ENCODE peak calls at places on chromosomes 13 and 19, in four cellular contexts. One of them, this sample, is unnamed.

GRCh38 chr13:93775507-93776108 is 549.0 kb downstream of the GPC6 start:
- DNase-seq in H9: no peak
- DNase-seq in IMR-90: peak
- DNase-seq in H1: no peak
- DNase-seq in this sample: no peak

GRCh38 chr13:20398459-20398858 is 127.2 kb downstream of the CRYL1 start:
- DNase-seq in H9: no peak
- DNase-seq in IMR-90: no peak
- DNase-seq in H1: no peak
- DNase-seq in this sample: no peak

GRCh38 chr19:3132971-3133792 is 2.7 kb upstream of the GNA15 start:
- DNase-seq in H9: peak
- DNase-seq in IMR-90: peak
- DNase-seq in H1: no peak
- DNase-seq in this sample: no peak

GRCh38 chr13:108993346-108993745 is 363.9 kb downstream of the MYO16 start:
- DNase-seq in H9: no peak
- DNase-seq in IMR-90: peak
- DNase-seq in H1: no peak
- DNase-seq in this sample: no peak

GRCh38 chr13:27182844-27183497 is 11.4 kb upstream of the USP12 start:
- DNase-seq in H9: no peak
- DNase-seq in IMR-90: peak
- DNase-seq in H1: no peak
- DNase-seq in this sample: no peak

GRCh38 chr13:112757759-112758086 is 67.9 kb downstream of the ATP11A start:
- DNase-seq in H9: no peak
- DNase-seq in IMR-90: no peak
- DNase-seq in H1: no peak
- DNase-seq in this sample: no peak

GRCh38 chr13:112877976-112878955 is 90.7 kb upstream of the MCF2L start:
- DNase-seq in H9: no peak
- DNase-seq in IMR-90: no peak
- DNase-seq in H1: no peak
- DNase-seq in this sample: no peak

GRCh38 chr19:49592486-49593232 is 1.7 kb downstream of the PRR12 start:
- DNase-seq in H9: peak
- DNase-seq in IMR-90: no peak
- DNase-seq in H1: no peak
- DNase-seq in this sample: no peak

GRCh38 chr13:113322890-113323651 is 26.0 kb downstream of the LAMP1 start:
- DNase-seq in H9: no peak
- DNase-seq in IMR-90: no peak
- DNase-seq in H1: no peak
- DNase-seq in this sample: no peak

GRCh38 chr19:28581468-28581770 is 631.5 kb downstream of the UQCRFS1 start:
- DNase-seq in H9: no peak
- DNase-seq in IMR-90: no peak
- DNase-seq in H1: no peak
- DNase-seq in this sample: no peak

GRCh38 chr19:39171479-39172465 is 25.0 kb upstream of the NCCRP1 start:
- DNase-seq in H9: no peak
- DNase-seq in IMR-90: no peak
- DNase-seq in H1: no peak
- DNase-seq in this sample: no peak

GRCh38 chr13:50401721-50402510 is 386.7 kb downstream of the KCNRG start:
- DNase-seq in H9: no peak
- DNase-seq in IMR-90: peak
- DNase-seq in H1: no peak
- DNase-seq in this sample: no peak
- H3K9ac ChIP-seq in H9: no peak
- H3K9ac ChIP-seq in IMR-90: no peak
- H3K9ac ChIP-seq in H1: no peak
- H3K9ac ChIP-seq in this sample: no peak

GRCh38 chr19:7942981-7943443 is 454 bp downstream of the TIMM44 start:
- DNase-seq in H9: no peak
- DNase-seq in IMR-90: no peak
- DNase-seq in H1: no peak
- DNase-seq in this sample: no peak
- H2BK15ac ChIP-seq in H9: peak
- H2BK15ac ChIP-seq in IMR-90: no peak
- H2BK15ac ChIP-seq in H1: no peak
- H2BK15ac ChIP-seq in this sample: peak

GRCh38 chr19:17719730-17720486 is 628 bp downstream of the MAP1S start:
- DNase-seq in H9: no peak
- DNase-seq in IMR-90: no peak
- DNase-seq in H1: no peak
- DNase-seq in this sample: no peak

GRCh38 chr19:17721821-17722220 is 2.5 kb downstream of the MAP1S start:
- DNase-seq in H9: no peak
- DNase-seq in IMR-90: peak
- DNase-seq in H1: no peak
- DNase-seq in this sample: no peak

GRCh38 chr19:17720487-17720839 is 1.2 kb downstream of the MAP1S start:
- DNase-seq in H9: no peak
- DNase-seq in IMR-90: no peak
- DNase-seq in H1: no peak
- DNase-seq in this sample: no peak

GRCh38 chr19:17718467-17718987 is 753 bp upstream of the MAP1S start:
- DNase-seq in H9: no peak
- DNase-seq in IMR-90: no peak
- DNase-seq in H1: no peak
- DNase-seq in this sample: no peak

GRCh38 chr19:17718988-17719711 is at the start of gene MAP1S:
- DNase-seq in H9: peak
- DNase-seq in IMR-90: peak
- DNase-seq in H1: peak
- DNase-seq in this sample: peak
- H3K14ac ChIP-seq in H9: peak
- H3K14ac ChIP-seq in IMR-90: peak
- H3K14ac ChIP-seq in H1: no peak
- H3K14ac ChIP-seq in this sample: peak

GRCh38 chr19:1491849-1492170 is 829 bp downstream of the REEP6 start:
- DNase-seq in H9: no peak
- DNase-seq in IMR-90: no peak
- DNase-seq in H1: no peak
- DNase-seq in this sample: no peak

GRCh38 chr19:1490020-1490310 is 185 bp downstream of the PCSK4 start:
- DNase-seq in H9: no peak
- DNase-seq in IMR-90: no peak
- DNase-seq in H1: no peak
- DNase-seq in this sample: no peak

GRCh38 chr19:1490311-1491113 is at the start of gene PCSK4:
- DNase-seq in H9: peak
- DNase-seq in IMR-90: peak
- DNase-seq in H1: peak
- DNase-seq in this sample: peak

GRCh38 chr19:1492474-1493006 is 1.6 kb downstream of the REEP6 start:
- DNase-seq in H9: no peak
- DNase-seq in IMR-90: no peak
- DNase-seq in H1: no peak
- DNase-seq in this sample: no peak

GRCh38 chr19:1491114-1491848 is at the start of gene REEP6:
- DNase-seq in H9: no peak
- DNase-seq in IMR-90: no peak
- DNase-seq in H1: no peak
- DNase-seq in this sample: no peak
- H3K9ac ChIP-seq in H9: no peak
- H3K9ac ChIP-seq in IMR-90: peak
- H3K9ac ChIP-seq in H1: peak
- H3K9ac ChIP-seq in this sample: peak

GRCh38 chr19:47778089-47778953 is at the start of gene SELENOW:
- DNase-seq in H9: peak
- DNase-seq in IMR-90: peak
- DNase-seq in H1: peak
- DNase-seq in this sample: peak
- H2BK15ac ChIP-seq in H9: no peak
- H2BK15ac ChIP-seq in IMR-90: peak
- H2BK15ac ChIP-seq in H1: peak
- H2BK15ac ChIP-seq in this sample: peak